ENCODE peak calls at places on chromosomes 4 and X, in five cellular contexts. One of them, this sample, is unnamed.

GRCh38 chr4:185817403-185817818 is 5.4 kb upstream of the SORBS2 start:
- DNase-seq in posterior vena cava: no peak
- DNase-seq in lower lobe of right lung: peak
- DNase-seq in T-helper 1 cell: no peak
- DNase-seq in endothelial cell: no peak
- DNase-seq in this sample: peak

GRCh38 chrX:71632923-71633657 is 14.8 kb upstream of the CXCR3 start:
- DNase-seq in posterior vena cava: peak
- DNase-seq in lower lobe of right lung: no peak
- DNase-seq in T-helper 1 cell: no peak
- DNase-seq in endothelial cell: no peak
- DNase-seq in this sample: no peak

GRCh38 chr4:10098770-10099139 is 17.8 kb downstream of the WDR1 start:
- DNase-seq in posterior vena cava: no peak
- DNase-seq in lower lobe of right lung: no peak
- DNase-seq in T-helper 1 cell: no peak
- DNase-seq in endothelial cell: no peak
- DNase-seq in this sample: no peak

GRCh38 chrX:114338870-114339269 is 245.0 kb upstream of the HTR2C start:
- DNase-seq in posterior vena cava: no peak
- DNase-seq in lower lobe of right lung: no peak
- DNase-seq in T-helper 1 cell: no peak
- DNase-seq in endothelial cell: no peak
- DNase-seq in this sample: no peak

GRCh38 chr4:21806991-21807390 is 141.6 kb downstream of the KCNIP4 start:
- DNase-seq in posterior vena cava: no peak
- DNase-seq in lower lobe of right lung: no peak
- DNase-seq in T-helper 1 cell: no peak
- DNase-seq in endothelial cell: no peak
- DNase-seq in this sample: no peak

GRCh38 chr4:81085291-81085690 is 54.8 kb downstream of the BMP3 start:
- DNase-seq in posterior vena cava: no peak
- DNase-seq in lower lobe of right lung: no peak
- DNase-seq in T-helper 1 cell: no peak
- DNase-seq in endothelial cell: no peak
- DNase-seq in this sample: no peak

GRCh38 chr4:173253561-173253960 is 80.6 kb downstream of the HMGB2 start:
- DNase-seq in posterior vena cava: no peak
- DNase-seq in lower lobe of right lung: no peak
- DNase-seq in T-helper 1 cell: no peak
- DNase-seq in endothelial cell: no peak
- DNase-seq in this sample: no peak

GRCh38 chrX:96791559-96791958 is 92.1 kb upstream of the RPA4 start:
- DNase-seq in posterior vena cava: no peak
- DNase-seq in lower lobe of right lung: no peak
- DNase-seq in T-helper 1 cell: no peak
- DNase-seq in endothelial cell: no peak
- DNase-seq in this sample: no peak

GRCh38 chrX:80181079-80181478 is 166.5 kb downstream of the TBX22 start:
- DNase-seq in posterior vena cava: no peak
- DNase-seq in lower lobe of right lung: no peak
- DNase-seq in T-helper 1 cell: no peak
- DNase-seq in endothelial cell: peak
- DNase-seq in this sample: no peak

GRCh38 chrX:3219231-3219630 is 127.2 kb downstream of the MXRA5 start:
- DNase-seq in posterior vena cava: no peak
- DNase-seq in lower lobe of right lung: no peak
- DNase-seq in T-helper 1 cell: no peak
- DNase-seq in endothelial cell: no peak
- DNase-seq in this sample: no peak